ENCODE peak calls at places on chromosomes 11 and 22, in ten cellular contexts. Z, U, I, A, B, Y, S, K, C and G are unnamed samples.

GRCh38 chr11:73186886-73187285 is 31.2 kb upstream of the P2RY2 start:
- DNase-seq in Z (no peak), U (no peak), I (no peak), A (no peak), B (peak), Y (no peak), S (no peak), K (no peak), C (no peak), G (no peak)

GRCh38 chr11:77039491-77040400 is 5.5 kb downstream of the B3GNT6 start:
- DNase-seq in Z (peak), U (peak), I (no peak), A (no peak), B (peak), Y (peak), S (no peak), K (peak), C (no peak), G (no peak)

GRCh38 chr11:78295347-78295746 is 106.6 kb downstream of the USP35 start:
- DNase-seq in Z (no peak), U (no peak), I (no peak), A (no peak), B (no peak), Y (no peak), S (no peak), K (no peak), C (no peak), G (no peak)

GRCh38 chr11:66012946-66013761 is 1.3 kb downstream of the CST6 start:
- DNase-seq in Z (no peak), U (no peak), I (no peak), A (no peak), B (peak), Y (no peak), S (no peak), K (no peak), C (no peak), G (no peak)

GRCh38 chr22:28027453-28028448 is 108.7 kb upstream of the PITPNB start:
- DNase-seq in Z (no peak), U (no peak), I (peak), A (peak), B (no peak), Y (peak), S (no peak), K (no peak), C (no peak), G (no peak)

GRCh38 chr11:94563176-94563847 is 3.9 kb upstream of the PIWIL4 start:
- DNase-seq in Z (peak), U (no peak), I (no peak), A (no peak), B (no peak), Y (peak), S (no peak), K (no peak), C (no peak), G (no peak)

GRCh38 chr11:120569903-120570302 is 58.4 kb downstream of the GRIK4 start:
- DNase-seq in Z (no peak), U (no peak), I (no peak), A (no peak), B (no peak), Y (no peak), S (no peak), K (no peak), C (no peak), G (no peak)

GRCh38 chr11:110433393-110434333 is 3.9 kb downstream of the FDX1 start:
- DNase-seq in Z (peak), U (peak), I (no peak), A (no peak), B (no peak), Y (peak), S (no peak), K (peak), C (no peak), G (peak)

GRCh38 chr11:88522624-88523361 is 185.3 kb upstream of the CTSC start:
- DNase-seq in Z (no peak), U (no peak), I (no peak), A (no peak), B (no peak), Y (no peak), S (no peak), K (no peak), C (no peak), G (no peak)

GRCh38 chr11:79940165-79940564 is 499.3 kb upstream of the TENM4 start:
- DNase-seq in Z (no peak), U (no peak), I (no peak), A (no peak), B (no peak), Y (peak), S (no peak), K (no peak), C (no peak), G (no peak)

GRCh38 chr11:26467506-26467905 is 104.6 kb downstream of the MUC15 start:
- DNase-seq in Z (no peak), U (no peak), I (no peak), A (no peak), B (no peak), Y (no peak), S (no peak), K (no peak), C (no peak), G (no peak)

GRCh38 chr11:131498631-131499053 is 128.2 kb downstream of the NTM start:
- DNase-seq in Z (no peak), U (no peak), I (no peak), A (no peak), B (no peak), Y (no peak), S (no peak), K (no peak), C (no peak), G (no peak)

GRCh38 chr11:65378208-65378927 is 4.1 kb downstream of the SLC25A45 start:
- DNase-seq in Z (no peak), U (no peak), I (no peak), A (no peak), B (peak), Y (no peak), S (no peak), K (no peak), C (no peak), G (no peak)

GRCh38 chr11:68935066-68935465 is 31.4 kb downstream of the IGHMBP2 start:
- DNase-seq in Z (no peak), U (no peak), I (no peak), A (no peak), B (no peak), Y (no peak), S (no peak), K (no peak), C (no peak), G (no peak)

GRCh38 chr11:120718171-120718570 is 206.6 kb downstream of the GRIK4 start:
- DNase-seq in Z (no peak), U (no peak), I (no peak), A (no peak), B (no peak), Y (no peak), S (no peak), K (no peak), C (no peak), G (no peak)

GRCh38 chr11:45795379-45795778 is 9.6 kb upstream of the SLC35C1 start:
- DNase-seq in Z (peak), U (no peak), I (no peak), A (peak), B (no peak), Y (no peak), S (no peak), K (no peak), C (no peak), G (no peak)

GRCh38 chr11:120012245-120012644 is 125.7 kb downstream of the TRIM29 start:
- DNase-seq in Z (no peak), U (no peak), I (no peak), A (no peak), B (no peak), Y (no peak), S (no peak), K (no peak), C (no peak), G (no peak)

GRCh38 chr11:18495268-18495667 is 31.5 kb downstream of the TSG101 start:
- DNase-seq in Z (no peak), U (no peak), I (no peak), A (no peak), B (no peak), Y (no peak), S (no peak), K (no peak), C (no peak), G (peak)

GRCh38 chr22:27839261-27839660 is 37.7 kb upstream of the MN1 start:
- DNase-seq in Z (no peak), U (no peak), I (no peak), A (no peak), B (no peak), Y (no peak), S (no peak), K (no peak), C (no peak), G (no peak)

GRCh38 chr22:44746836-44747519 is 5.4 kb upstream of the ARHGAP8 start:
- DNase-seq in Z (no peak), U (no peak), I (no peak), A (no peak), B (no peak), Y (peak), S (no peak), K (no peak), C (no peak), G (no peak)

GRCh38 chr11:30522825-30523224 is 63.3 kb downstream of the MPPED2 start:
- DNase-seq in Z (no peak), U (no peak), I (no peak), A (no peak), B (no peak), Y (no peak), S (peak), K (no peak), C (no peak), G (no peak)

GRCh38 chr11:88484873-88485621 is 147.5 kb upstream of the CTSC start:
- DNase-seq in Z (peak), U (peak), I (peak), A (no peak), B (no peak), Y (peak), S (peak), K (peak), C (peak), G (peak)

GRCh38 chr11:105673089-105673488 is 63.2 kb downstream of the GRIA4 start:
- DNase-seq in Z (peak), U (no peak), I (peak), A (no peak), B (peak), Y (peak), S (peak), K (no peak), C (no peak), G (peak)

GRCh38 chr11:1862588-1863351 is 9.9 kb downstream of the LSP1 start:
- DNase-seq in Z (no peak), U (no peak), I (no peak), A (no peak), B (no peak), Y (no peak), S (no peak), K (no peak), C (no peak), G (no peak)

GRCh38 chr11:16897460-16898061 is 116.7 kb downstream of the PLEKHA7 start:
- DNase-seq in Z (no peak), U (no peak), I (no peak), A (no peak), B (no peak), Y (no peak), S (no peak), K (no peak), C (peak), G (no peak)

GRCh38 chr22:36027960-36028645 is 521 bp downstream of the RBFOX2 start:
- DNase-seq in Z (peak), U (peak), I (no peak), A (no peak), B (no peak), Y (no peak), S (peak), K (peak), C (peak), G (no peak)

GRCh38 chr11:103215812-103216211 is 106.6 kb downstream of the DYNC2H1 start:
- DNase-seq in Z (no peak), U (no peak), I (no peak), A (no peak), B (no peak), Y (no peak), S (no peak), K (no peak), C (no peak), G (no peak)

GRCh38 chr11:93541884-93542752 is 1.1 kb downstream of the SMCO4 start:
- DNase-seq in Z (peak), U (peak), I (peak), A (peak), B (peak), Y (peak), S (peak), K (peak), C (no peak), G (peak)

GRCh38 chr22:21766933-21767462 is 31.4 kb upstream of the YPEL1 start:
- DNase-seq in Z (no peak), U (peak), I (peak), A (no peak), B (no peak), Y (no peak), S (no peak), K (peak), C (no peak), G (peak)

GRCh38 chr11:119459293-119459976 is 36.5 kb upstream of the THY1 start:
- DNase-seq in Z (no peak), U (no peak), I (no peak), A (no peak), B (no peak), Y (no peak), S (no peak), K (no peak), C (no peak), G (no peak)

GRCh38 chr11:14969922-14970323 is 2.2 kb downstream of the CALCA start:
- DNase-seq in Z (peak), U (no peak), I (peak), A (no peak), B (peak), Y (peak), S (peak), K (no peak), C (no peak), G (peak)

GRCh38 chr22:27825174-27825573 is 23.6 kb upstream of the MN1 start:
- DNase-seq in Z (no peak), U (no peak), I (peak), A (no peak), B (no peak), Y (no peak), S (no peak), K (no peak), C (no peak), G (peak)